ENCODE peak calls at places on chromosomes 16 and 17, in four cellular contexts. P is ovary, B is GM20000, C is activated T-cell treated with anti-CD3 and anti-CD28 coated beads for 1 hour. D is an unnamed sample.

GRCh38 chr17:50120475-50121253 is 9.3 kb downstream of the SAMD14 start:
- DNase-seq in P (no peak), B (no peak), C (no peak), D (no peak)

GRCh38 chr16:66972983-66973382 is 11.9 kb downstream of the CES3 start:
- DNase-seq in C (no peak), B (no peak), P (no peak), D (no peak)

GRCh38 chr17:50534222-50534978 is 1.9 kb downstream of the EPN3 start:
- DNase-seq in C (no peak), B (no peak), P (no peak), D (no peak)

GRCh38 chr17:38727661-38728220 is 2.4 kb upstream of the CISD3 start:
- DNase-seq in C (no peak), B (no peak), P (no peak), D (peak; percentile 39)

GRCh38 chr16:89602273-89602951 is 11.0 kb upstream of the DPEP1 start:
- DNase-seq in C (peak; percentile 44), P (no peak), B (peak; percentile 73), D (no peak)

GRCh38 chr17:354651-355556 is 2.3 kb upstream of the RPH3AL start:
- DNase-seq in C (no peak), P (no peak), B (no peak), D (no peak)

GRCh38 chr16:70656065-70656711 is 9.8 kb downstream of the IL34 start:
- DNase-seq in B (no peak), P (no peak), C (no peak), D (no peak)

GRCh38 chr17:76929572-76929971 is 61.4 kb downstream of the MGAT5B start:
- DNase-seq in B (no peak), C (no peak), P (no peak), D (no peak)

GRCh38 chr16:946048-946395 is 24.8 kb downstream of the LMF1 start:
- DNase-seq in C (no peak), B (no peak), P (no peak), D (no peak)

GRCh38 chr17:50517504-50518264 is 9.4 kb downstream of the MYCBPAP start:
- DNase-seq in B (no peak), P (no peak), C (no peak), D (no peak)

GRCh38 chr16:239948-240277 is 5.3 kb downstream of the FAM234A start:
- DNase-seq in C (no peak), B (no peak), P (no peak), D (no peak)

GRCh38 chr17:81579821-81580321 is 27.7 kb upstream of the FAAP100 start:
- DNase-seq in P (no peak), B (no peak), C (no peak), D (no peak)

GRCh38 chr17:66711403-66711802 is 123.5 kb upstream of the CACNG5 start:
- DNase-seq in B (no peak), C (no peak), P (no peak), D (no peak)

GRCh38 chr16:79272141-79272577 is 328.4 kb downstream of the MAF start:
- DNase-seq in C (peak; percentile 16), B (no peak), P (no peak), D (peak; percentile 63)

GRCh38 chr17:45277992-45278391 is 16.1 kb upstream of the SPATA32 start:
- DNase-seq in C (no peak), P (no peak), B (no peak), D (no peak)

GRCh38 chr17:45298546-45299285 is 18.1 kb downstream of the MAP3K14 start:
- DNase-seq in P (no peak), B (no peak), C (no peak), D (peak; percentile 36)

GRCh38 chr17:4199818-4200402 is 56.9 kb downstream of the CYB5D2 start:
- DNase-seq in C (no peak), P (no peak), B (peak; percentile 76), D (peak; percentile 62)

GRCh38 chr17:75241143-75241430 is 20.3 kb downstream of the GGA3 start:
- DNase-seq in C (no peak), B (no peak), P (no peak), D (no peak)

GRCh38 chr16:1917665-1918111 is 527 bp downstream of the HS3ST6 start:
- DNase-seq in P (no peak), C (no peak), B (no peak), D (no peak)

GRCh38 chr16:1560153-1560552 is 26.7 kb downstream of the TMEM204 start:
- DNase-seq in B (no peak), C (no peak), P (no peak), D (no peak)

GRCh38 chr17:47705536-47706481 is 11.8 kb downstream of the TBKBP1 start:
- DNase-seq in P (no peak), B (peak; percentile 28), C (no peak), D (no peak)

GRCh38 chr16:49688298-49688697 is 167.6 kb downstream of the ZNF423 start:
- DNase-seq in P (no peak), B (no peak), C (no peak), D (no peak)

GRCh38 chr17:61349350-61349749 is 50.3 kb upstream of the TBX2 start:
- DNase-seq in P (no peak), B (no peak), C (no peak), D (peak; percentile 9)

GRCh38 chr17:64129515-64129764 is 504 bp downstream of the ERN1 start:
- DNase-seq in P (no peak), C (no peak), B (no peak), D (no peak)

GRCh38 chr17:3594056-3594810 is 15.0 kb downstream of the TRPV1 start:
- DNase-seq in B (no peak), C (no peak), P (no peak), D (no peak)

GRCh38 chr16:57194512-57194911 is 8.4 kb downstream of the RSPRY1 start:
- DNase-seq in P (no peak), B (no peak), C (no peak), D (no peak)

GRCh38 chr17:79802736-79803420 is 6.0 kb upstream of the CBX8 start:
- DNase-seq in C (no peak), B (no peak), P (no peak), D (no peak)

GRCh38 chr17:48649741-48650140 is 23.6 kb upstream of the HOXB9 start:
- DNase-seq in C (no peak), B (no peak), P (no peak), D (no peak)

GRCh38 chr17:57357392-57357784 is 101.1 kb downstream of the MSI2 start:
- DNase-seq in C (no peak), B (no peak), P (no peak), D (peak; percentile 63)

D was measured in GM12865.